ENCODE peak calls at places on chromosome 15, in eight cellular contexts. Q is cardiac muscle cell; N is hippocampal formation; C is SW480; A is H7; B is stimulated activated CD8-positive, alpha-beta memory T cell treated with anti-CD3 and anti-CD28 coated beads, Interleukin-7, amount 100 ng/mL, for 24 hours; R is effector memory CD8-positive, alpha-beta T cell; L is type B pancreatic cell. E is an unnamed sample.
A peak's percentile ranks its signal among the peaks of the same experiment; 100 is the strongest.

GRCh38 chr15:96330064-96330449 is 443 bp upstream of the NR2F2 start:
- DNase-seq in B (no peak), Q (no peak), L (no peak), A (no peak), R (no peak), N (no peak), C (peak; percentile 70), E (no peak)

GRCh38 chr15:92886229-92886628 is 13.9 kb upstream of the CHD2 start:
- DNase-seq in A (no peak), C (no peak), N (no peak), L (no peak), Q (no peak), R (no peak), B (no peak), E (no peak)

GRCh38 chr15:48415036-48415886 is 84.0 kb downstream of the DUT start:
- DNase-seq in R (no peak), N (no peak), A (no peak), C (no peak), B (no peak), L (no peak), Q (no peak), E (no peak)

GRCh38 chr15:66718220-66718988 is 16.4 kb downstream of the SMAD6 start:
- DNase-seq in R (no peak), A (peak; percentile 52), Q (no peak), N (no peak), B (no peak), L (no peak), C (no peak), E (no peak)

GRCh38 chr15:41558400-41559238 is at the start of gene TYRO3:
- DNase-seq in R (peak; percentile 57), N (peak; percentile 56), L (peak; percentile 81), Q (peak; percentile 76), B (peak; percentile 38), C (peak; percentile 31), A (peak; percentile 94), E (peak; percentile 61)

GRCh38 chr15:96882361-96882760 is 551.9 kb downstream of the NR2F2 start:
- DNase-seq in C (no peak), A (no peak), N (no peak), R (no peak), B (no peak), L (no peak), Q (no peak), E (no peak)

GRCh38 chr15:31200735-31201151 is 99.2 kb upstream of the TRPM1 start:
- DNase-seq in C (no peak), B (peak; percentile 16), A (peak; percentile 83), Q (peak; percentile 83), L (no peak), R (peak; percentile 50), N (no peak), E (no peak)

GRCh38 chr15:36501063-36501678 is 78.3 kb upstream of the CDIN1 start:
- DNase-seq in A (peak; percentile 37), B (no peak), N (peak; percentile 95), R (no peak), L (no peak), C (peak; percentile 70), Q (peak; percentile 83), E (peak; percentile 4)

GRCh38 chr15:79881254-79881653 is 15.6 kb downstream of the MTHFS start:
- DNase-seq in L (no peak), C (no peak), N (no peak), A (no peak), B (no peak), R (no peak), Q (no peak), E (no peak)

GRCh38 chr15:53305554-53305953 is 453.9 kb downstream of the WDR72 start:
- DNase-seq in Q (no peak), L (no peak), A (no peak), R (no peak), N (no peak), B (no peak), C (no peak), E (no peak)

GRCh38 chr15:90957105-90957790 is 2.6 kb downstream of the RCCD1 start:
- DNase-seq in A (peak; percentile 87), L (no peak), C (no peak), B (no peak), R (no peak), Q (peak; percentile 54), N (no peak), E (no peak)

GRCh38 chr15:62164500-62165028 is 521 bp downstream of the C2CD4B start:
- DNase-seq in A (peak; percentile 76), B (no peak), R (no peak), C (peak; percentile 28), N (no peak), L (no peak), Q (peak; percentile 33), E (no peak)

GRCh38 chr15:27679621-27680521 is 419.2 kb downstream of the OCA2 start:
- DNase-seq in L (no peak), Q (peak; percentile 46), N (no peak), R (no peak), B (no peak), C (no peak), A (peak; percentile 61), E (no peak)

GRCh38 chr15:96321422-96322391 is 8.8 kb upstream of the NR2F2 start:
- DNase-seq in R (no peak), N (no peak), Q (no peak), C (no peak), B (no peak), A (peak; percentile 81), L (no peak), E (no peak)